ENCODE peak calls at places on chromosome 18, in four cellular contexts. A is foreskin fibroblast, K is neural progenitor cell, E is astrocyte. B is an unnamed sample.

GRCh38 chr18:35526476-35527120 is 28.8 kb upstream of the INO80C start:
- DNase-seq in A (no peak), K (no peak), E (peak), B (no peak)

GRCh38 chr18:73119574-73119973 is 251.8 kb upstream of the NETO1 start:
- DNase-seq in K (no peak), E (no peak), A (no peak), B (no peak)

GRCh38 chr18:23837591-23837990 is 148.3 kb downstream of the LAMA3 start:
- DNase-seq in K (no peak), E (peak), A (peak), B (peak)

GRCh38 chr18:2002178-2002577 is 569.1 kb downstream of the METTL4 start:
- DNase-seq in K (peak), A (no peak), E (no peak), B (no peak)

GRCh38 chr18:75638223-75638596 is 210.7 kb upstream of the SMIM21 start:
- DNase-seq in A (peak), E (peak), K (no peak), B (peak)

GRCh38 chr18:68316636-68317035 is 398.3 kb downstream of the TMX3 start:
- DNase-seq in E (peak), A (peak), K (no peak), B (peak)

GRCh38 chr18:45505497-45506206 is 109.6 kb upstream of the SLC14A2 start:
- DNase-seq in K (no peak), E (peak), A (no peak), B (no peak)

GRCh38 chr18:4758980-4759379 is 303.9 kb upstream of the DLGAP1 start:
- DNase-seq in K (no peak), A (no peak), E (no peak), B (no peak)

GRCh38 chr18:6747646-6748045 is 18.1 kb downstream of the ARHGAP28 start:
- DNase-seq in E (peak), K (no peak), A (peak), B (peak)

GRCh38 chr18:11047156-11047555 is 102.2 kb downstream of the PIEZO2 start:
- DNase-seq in E (peak), K (no peak), A (no peak), B (no peak)

GRCh38 chr18:51051105-51051712 is 21.2 kb downstream of the SMAD4 start:
- DNase-seq in E (no peak), A (no peak), K (peak), B (peak)

GRCh38 chr18:69697069-69697468 is 250.6 kb downstream of the CD226 start:
- DNase-seq in E (no peak), K (no peak), A (no peak), B (no peak)

GRCh38 chr18:29161429-29161828 is 984.5 kb upstream of the CDH2 start:
- DNase-seq in K (no peak), E (no peak), A (no peak), B (no peak)

GRCh38 chr18:3060667-3061580 is 48.0 kb upstream of the LPIN2 start:
- DNase-seq in K (no peak), E (no peak), A (no peak), B (no peak)

GRCh38 chr18:43161528-43161927 is 46.0 kb upstream of the RIT2 start:
- DNase-seq in E (peak), K (no peak), A (peak), B (no peak)

GRCh38 chr18:44453505-44453904 is 227.2 kb upstream of the SETBP1 start:
- DNase-seq in K (no peak), A (no peak), E (peak), B (peak)

GRCh38 chr18:63705401-63705800 is 2.6 kb downstream of the SERPINB11 start:
- DNase-seq in K (no peak), A (no peak), E (no peak), B (no peak)

GRCh38 chr18:61159246-61159645 is 174.0 kb upstream of the CDH20 start:
- DNase-seq in A (no peak), E (no peak), K (no peak), B (no peak)

GRCh38 chr18:61153571-61153970 is 179.7 kb upstream of the CDH20 start:
- DNase-seq in K (no peak), A (no peak), E (no peak), B (no peak)

GRCh38 chr18:61157451-61157850 is 175.8 kb upstream of the CDH20 start:
- DNase-seq in E (no peak), K (no peak), A (no peak), B (no peak)

GRCh38 chr18:61149786-61150185 is 183.4 kb upstream of the CDH20 start:
- DNase-seq in K (no peak), A (no peak), E (no peak), B (no peak)

GRCh38 chr18:61154866-61155265 is 178.4 kb upstream of the CDH20 start:
- DNase-seq in A (no peak), K (no peak), E (no peak), B (no peak)
- TF ChIP-seq CTCF in A (no peak), K (no peak), E (no peak), B (no peak)

GRCh38 chr18:77700051-77700450 is 450.4 kb downstream of the GALR1 start:
- DNase-seq in A (no peak), K (no peak), E (peak), B (no peak)

GRCh38 chr18:77701977-77702376 is 452.3 kb downstream of the GALR1 start:
- DNase-seq in E (no peak), K (no peak), A (no peak), B (no peak)

GRCh38 chr18:77705301-77705700 is 455.7 kb downstream of the GALR1 start:
- DNase-seq in A (no peak), K (no peak), E (no peak), B (no peak)

DNA sequence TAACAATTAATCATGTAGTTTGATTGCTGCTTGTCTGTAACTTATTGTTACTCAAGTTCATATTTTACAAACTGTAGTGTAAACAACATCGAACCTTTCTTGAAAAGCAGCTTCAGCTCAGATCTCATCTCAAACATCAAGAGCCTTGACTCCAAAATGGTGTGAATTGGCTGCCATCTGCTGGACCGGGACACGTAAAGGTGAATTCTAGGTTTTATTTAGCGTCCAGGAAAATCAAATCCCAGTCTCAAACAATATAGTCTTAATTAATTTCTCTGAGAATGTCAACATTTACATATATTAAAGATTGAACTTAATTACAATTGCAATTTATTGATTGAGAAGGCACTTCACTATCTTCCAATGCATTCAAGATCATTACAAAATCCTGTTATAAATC is 453.0 kb downstream of the GALR1 start:
- DNase-seq in E (no peak), A (no peak), K (peak), B (no peak)
- TF ChIP-seq CTCF in E (peak), A (no peak), K (peak), B (no peak)

DNA sequence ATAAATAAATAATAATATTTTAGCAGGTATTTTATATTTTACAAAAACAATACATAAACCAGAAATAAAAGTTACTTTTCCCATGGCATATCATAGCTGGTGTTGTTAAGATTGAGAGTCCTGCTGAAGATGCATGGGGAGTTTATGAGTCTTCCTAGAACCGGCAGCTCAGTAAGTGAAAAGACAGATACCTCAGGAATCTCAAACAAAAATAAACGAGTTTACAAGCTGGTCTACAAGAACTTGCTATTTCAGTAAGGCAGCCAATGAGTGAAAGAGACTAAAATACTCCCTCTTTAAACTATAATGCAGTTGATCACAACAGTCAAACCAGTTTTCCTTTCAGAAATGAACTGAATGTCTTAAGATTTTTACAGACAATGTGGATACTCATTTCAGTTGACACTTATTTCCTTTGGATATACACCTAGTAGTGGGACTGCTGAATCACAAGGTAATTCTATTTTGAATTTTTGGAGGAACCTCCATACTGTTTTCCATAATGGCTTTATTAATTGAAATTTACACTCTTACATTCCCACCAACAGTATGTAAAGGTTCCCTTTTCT is 8.9 kb downstream of the GAREM1 start:
- DNase-seq in E (no peak), K (no peak), A (no peak), B (no peak)
- TF ChIP-seq CTCF in E (no peak), K (peak), A (no peak), B (no peak)

GRCh38 chr18:12271376-12272235 is 17.4 kb downstream of the CIDEA start:
- DNase-seq in E (peak), A (peak), K (peak), B (peak)
- TF ChIP-seq CTCF in E (peak), A (peak), K (peak), B (peak)

DNA sequence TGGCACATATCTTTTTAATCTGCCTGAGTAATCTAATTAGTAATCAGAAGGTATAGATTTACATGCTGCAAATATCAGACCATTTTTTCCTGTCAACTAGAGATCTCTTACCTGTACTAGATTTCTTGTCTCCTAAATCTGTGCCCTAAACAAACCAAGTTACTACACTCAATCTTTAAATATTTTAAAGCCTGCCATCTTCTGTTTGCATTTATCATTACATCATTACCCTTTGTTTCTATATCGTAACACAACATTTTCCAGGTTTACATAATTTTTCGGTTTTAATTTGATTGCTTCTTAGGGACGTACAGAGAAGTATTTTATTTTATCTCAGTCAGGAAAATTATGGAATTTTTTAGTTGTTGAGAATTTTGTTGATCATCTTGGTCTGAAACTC is 25.7 kb downstream of the PSMA8 start:
- DNase-seq in E (no peak), A (no peak), K (no peak), B (no peak)
- TF ChIP-seq CTCF in E (no peak), A (no peak), K (peak), B (peak)